ENCODE peak calls at places on chromosomes 13 and 19, in six cellular contexts. One of them, this sample, is unnamed.
A peak's percentile ranks its signal among the peaks of the same experiment; 100 is the strongest.

GRCh38 chr13:113378825-113379224 is 14.9 kb upstream of the GRTP1 start:
- DNase-seq in HCT116: no peak
- DNase-seq in spleen: no peak
- DNase-seq in stomach: no peak
- DNase-seq in body of pancreas: no peak
- DNase-seq in tibial nerve: no peak
- DNase-seq in this sample: no peak

GRCh38 chr13:82688400-82688999 is 1193.8 kb downstream of the SLITRK1 start:
- DNase-seq in HCT116: no peak
- DNase-seq in spleen: no peak
- DNase-seq in stomach: no peak
- DNase-seq in body of pancreas: no peak
- DNase-seq in tibial nerve: no peak
- DNase-seq in this sample: no peak

GRCh38 chr19:41218615-41219507 is at the start of gene AXL:
- DNase-seq in HCT116: peak; percentile 38
- DNase-seq in spleen: no peak
- DNase-seq in stomach: peak; percentile 39
- DNase-seq in body of pancreas: peak; percentile 62
- DNase-seq in tibial nerve: peak; percentile 82
- DNase-seq in this sample: peak; percentile 67

GRCh38 chr13:113832204-113832603 is 31.7 kb downstream of the GAS6 start:
- DNase-seq in HCT116: no peak
- DNase-seq in spleen: no peak
- DNase-seq in stomach: no peak
- DNase-seq in body of pancreas: no peak
- DNase-seq in tibial nerve: no peak
- DNase-seq in this sample: no peak

GRCh38 chr13:41842029-41842428 is 118.9 kb downstream of the VWA8 start:
- DNase-seq in HCT116: no peak
- DNase-seq in spleen: no peak
- DNase-seq in stomach: no peak
- DNase-seq in body of pancreas: no peak
- DNase-seq in tibial nerve: no peak
- DNase-seq in this sample: peak; percentile 27

GRCh38 chr13:98495627-98496238 is 81.2 kb downstream of the STK24 start:
- DNase-seq in HCT116: no peak
- DNase-seq in spleen: no peak
- DNase-seq in stomach: no peak
- DNase-seq in body of pancreas: no peak
- DNase-seq in tibial nerve: no peak
- DNase-seq in this sample: no peak

GRCh38 chr13:41411536-41411935 is 45.8 kb upstream of the RGCC start:
- DNase-seq in HCT116: peak; percentile 23
- DNase-seq in spleen: peak; percentile 54
- DNase-seq in stomach: no peak
- DNase-seq in body of pancreas: peak; percentile 13
- DNase-seq in tibial nerve: no peak
- DNase-seq in this sample: no peak

GRCh38 chr19:10707440-10707839 is 6.2 kb downstream of the QTRT1 start:
- DNase-seq in HCT116: no peak
- DNase-seq in spleen: no peak
- DNase-seq in stomach: no peak
- DNase-seq in body of pancreas: no peak
- DNase-seq in tibial nerve: no peak
- DNase-seq in this sample: no peak

GRCh38 chr13:101292711-101293110 is 123.6 kb downstream of the NALCN start:
- DNase-seq in HCT116: no peak
- DNase-seq in spleen: no peak
- DNase-seq in stomach: no peak
- DNase-seq in body of pancreas: no peak
- DNase-seq in tibial nerve: no peak
- DNase-seq in this sample: no peak

GRCh38 chr19:17309198-17309961 is at the start of gene DDA1:
- DNase-seq in HCT116: peak; percentile 100
- DNase-seq in spleen: peak; percentile 100
- DNase-seq in stomach: peak; percentile 100
- DNase-seq in body of pancreas: peak; percentile 100
- DNase-seq in tibial nerve: peak; percentile 99
- DNase-seq in this sample: peak; percentile 99
- TF ChIP-seq POLR2A in HCT116: peak; percentile 49
- TF ChIP-seq POLR2A in spleen: no peak
- TF ChIP-seq POLR2A in stomach: peak; percentile 33
- TF ChIP-seq POLR2A in body of pancreas: peak; percentile 13
- TF ChIP-seq POLR2A in tibial nerve: peak; percentile 27
- TF ChIP-seq POLR2A in this sample: peak; percentile 55

GRCh38 chr13:44307255-44307654 is 66.4 kb upstream of the SERP2 start:
- DNase-seq in HCT116: peak; percentile 7
- DNase-seq in spleen: no peak
- DNase-seq in stomach: no peak
- DNase-seq in body of pancreas: no peak
- DNase-seq in tibial nerve: no peak
- DNase-seq in this sample: no peak
- H3K27ac ChIP-seq in HCT116: peak overlapping the region; percentile 96
- H3K27ac ChIP-seq in spleen: no peak overlapping the region
- H3K27ac ChIP-seq in stomach: peak overlapping the region; percentile 91
- H3K27ac ChIP-seq in body of pancreas: no peak overlapping the region
- H3K27ac ChIP-seq in tibial nerve: peak overlapping the region; percentile 88
- H3K27ac ChIP-seq in this sample: peak overlapping the region; percentile 77

GRCh38 chr13:29546662-29547061 is 48.8 kb downstream of the SLC7A1 start:
- DNase-seq in HCT116: no peak
- DNase-seq in spleen: no peak
- DNase-seq in stomach: no peak
- DNase-seq in body of pancreas: no peak
- DNase-seq in tibial nerve: no peak
- DNase-seq in this sample: no peak

GRCh38 chr13:29547135-29547534 is 48.4 kb downstream of the SLC7A1 start:
- DNase-seq in HCT116: no peak
- DNase-seq in spleen: no peak
- DNase-seq in stomach: no peak
- DNase-seq in body of pancreas: no peak
- DNase-seq in tibial nerve: no peak
- DNase-seq in this sample: no peak

GRCh38 chr13:29550589-29550988 is 44.9 kb downstream of the SLC7A1 start:
- DNase-seq in HCT116: no peak
- DNase-seq in spleen: no peak
- DNase-seq in stomach: no peak
- DNase-seq in body of pancreas: no peak
- DNase-seq in tibial nerve: no peak
- DNase-seq in this sample: no peak

GRCh38 chr13:29551214-29551613 is 44.3 kb downstream of the SLC7A1 start:
- DNase-seq in HCT116: no peak
- DNase-seq in spleen: no peak
- DNase-seq in stomach: no peak
- DNase-seq in body of pancreas: no peak
- DNase-seq in tibial nerve: no peak
- DNase-seq in this sample: no peak

GRCh38 chr13:29548722-29549446 is 46.6 kb downstream of the SLC7A1 start:
- DNase-seq in HCT116: no peak
- DNase-seq in spleen: no peak
- DNase-seq in stomach: no peak
- DNase-seq in body of pancreas: peak; percentile 87
- DNase-seq in tibial nerve: no peak
- DNase-seq in this sample: no peak
- TF ChIP-seq POLR2A in HCT116: no peak
- TF ChIP-seq POLR2A in spleen: no peak
- TF ChIP-seq POLR2A in stomach: no peak
- TF ChIP-seq POLR2A in body of pancreas: no peak
- TF ChIP-seq POLR2A in tibial nerve: no peak
- TF ChIP-seq POLR2A in this sample: no peak

DNA sequence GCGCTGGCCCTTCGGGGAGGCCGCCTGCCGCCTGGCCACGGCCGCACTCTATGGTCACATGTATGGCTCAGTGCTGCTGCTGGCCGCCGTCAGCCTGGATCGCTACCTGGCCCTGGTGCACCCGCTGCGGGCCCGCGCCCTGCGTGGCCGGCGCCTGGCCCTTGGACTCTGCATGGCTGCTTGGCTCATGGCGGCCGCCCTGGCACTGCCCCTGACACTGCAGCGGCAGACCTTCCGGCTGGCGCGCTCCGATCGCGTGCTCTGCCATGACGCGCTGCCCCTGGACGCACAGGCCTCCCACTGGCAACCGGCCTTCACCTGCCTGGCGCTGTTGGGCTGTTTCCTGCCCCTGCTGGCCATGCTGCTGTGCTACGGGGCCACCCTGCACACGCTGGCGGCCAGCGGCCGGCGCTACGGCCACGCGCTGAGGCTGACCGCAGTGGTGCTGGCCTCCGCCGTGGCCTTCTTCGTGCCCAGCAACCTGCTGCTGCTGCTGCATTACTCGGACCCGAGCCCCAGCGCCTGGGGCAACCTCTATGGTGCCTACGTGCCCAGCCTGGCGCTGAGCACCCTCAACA is 1.2 kb downstream of the F2RL3 start:
- DNase-seq in HCT116: no peak
- DNase-seq in spleen: no peak
- DNase-seq in stomach: no peak
- DNase-seq in body of pancreas: no peak
- DNase-seq in tibial nerve: no peak
- DNase-seq in this sample: no peak
- H3K27ac ChIP-seq in HCT116: no peak overlapping the region
- H3K27ac ChIP-seq in spleen: no peak overlapping the region
- H3K27ac ChIP-seq in stomach: peak overlapping the region; percentile 54
- H3K27ac ChIP-seq in body of pancreas: peak overlapping the region; percentile 34
- H3K27ac ChIP-seq in tibial nerve: no peak overlapping the region
- H3K27ac ChIP-seq in this sample: no peak overlapping the region

GRCh38 chr19:49142866-49143335 is 12.3 kb downstream of the HRC start:
- DNase-seq in HCT116: no peak
- DNase-seq in spleen: peak; percentile 88
- DNase-seq in stomach: peak; percentile 91
- DNase-seq in body of pancreas: peak; percentile 94
- DNase-seq in tibial nerve: no peak
- DNase-seq in this sample: peak; percentile 93
- TF ChIP-seq POLR2A in HCT116: no peak
- TF ChIP-seq POLR2A in spleen: no peak
- TF ChIP-seq POLR2A in stomach: no peak
- TF ChIP-seq POLR2A in body of pancreas: no peak
- TF ChIP-seq POLR2A in tibial nerve: no peak
- TF ChIP-seq POLR2A in this sample: peak; percentile 37

GRCh38 chr19:45251452-45252354 is 632 bp downstream of the MARK4 start:
- DNase-seq in HCT116: no peak
- DNase-seq in spleen: peak; percentile 84
- DNase-seq in stomach: no peak
- DNase-seq in body of pancreas: no peak
- DNase-seq in tibial nerve: no peak
- DNase-seq in this sample: no peak
- H3K27ac ChIP-seq in HCT116: peak overlapping the region; percentile 59
- H3K27ac ChIP-seq in spleen: peak overlapping the region; percentile 83
- H3K27ac ChIP-seq in stomach: peak overlapping the region; percentile 76
- H3K27ac ChIP-seq in body of pancreas: peak overlapping the region; percentile 69
- H3K27ac ChIP-seq in tibial nerve: peak overlapping the region; percentile 80
- H3K27ac ChIP-seq in this sample: peak overlapping the region; percentile 62

DNA sequence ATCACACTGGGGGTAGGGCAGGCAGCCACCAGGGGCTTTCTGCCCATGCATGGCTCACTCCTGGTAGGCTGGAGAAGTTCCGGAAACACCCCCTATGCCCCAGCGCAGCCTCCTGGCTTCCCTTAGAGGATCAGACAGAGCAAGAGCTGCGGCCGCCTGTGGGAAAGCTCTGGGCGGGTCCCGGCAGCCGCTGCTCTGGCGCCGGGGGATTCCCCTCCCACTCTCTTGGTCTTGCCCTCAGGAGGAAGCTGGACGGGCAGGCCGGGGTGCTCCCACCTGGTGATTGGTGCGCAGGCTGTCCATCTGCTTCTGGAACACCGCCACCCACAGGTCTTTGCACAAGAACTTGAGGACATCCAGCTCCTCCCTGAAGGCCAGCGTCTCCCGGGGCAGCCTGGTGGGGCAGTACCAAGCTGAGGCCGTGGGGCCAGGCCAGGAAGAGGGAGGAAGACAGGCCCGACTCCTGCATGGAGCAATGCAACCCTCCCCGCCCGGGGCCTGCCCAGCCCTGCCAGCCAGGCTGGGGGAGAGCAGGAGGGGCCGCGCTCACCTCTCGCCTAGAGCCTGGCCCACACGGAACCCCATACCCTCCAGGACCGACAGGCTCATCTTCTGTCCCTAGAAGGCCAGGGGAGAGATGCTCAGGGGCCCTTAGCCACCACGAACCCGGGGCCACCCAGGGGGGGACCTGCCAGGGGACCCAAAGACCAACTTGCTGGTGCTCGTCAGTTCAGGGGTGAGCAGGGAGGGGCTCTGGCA is 4.0 kb upstream of the NKPD1 start:
- DNase-seq in HCT116: peak; percentile 83
- DNase-seq in spleen: peak; percentile 88
- DNase-seq in stomach: peak; percentile 82
- DNase-seq in body of pancreas: peak; percentile 59
- DNase-seq in tibial nerve: no peak
- DNase-seq in this sample: no peak
- TF ChIP-seq POLR2A in HCT116: no peak
- TF ChIP-seq POLR2A in spleen: no peak
- TF ChIP-seq POLR2A in stomach: no peak
- TF ChIP-seq POLR2A in body of pancreas: no peak
- TF ChIP-seq POLR2A in tibial nerve: no peak
- TF ChIP-seq POLR2A in this sample: no peak

GRCh38 chr19:7226749-7227148 is 67.5 kb downstream of the INSR start:
- DNase-seq in HCT116: no peak
- DNase-seq in spleen: no peak
- DNase-seq in stomach: no peak
- DNase-seq in body of pancreas: no peak
- DNase-seq in tibial nerve: no peak
- DNase-seq in this sample: no peak

GRCh38 chr19:7224995-7225394 is 69.2 kb downstream of the INSR start:
- DNase-seq in HCT116: no peak
- DNase-seq in spleen: no peak
- DNase-seq in stomach: no peak
- DNase-seq in body of pancreas: no peak
- DNase-seq in tibial nerve: no peak
- DNase-seq in this sample: no peak

GRCh38 chr19:7225741-7226140 is 68.5 kb downstream of the INSR start:
- DNase-seq in HCT116: no peak
- DNase-seq in spleen: no peak
- DNase-seq in stomach: no peak
- DNase-seq in body of pancreas: no peak
- DNase-seq in tibial nerve: no peak
- DNase-seq in this sample: no peak

GRCh38 chr19:7224205-7224833 is 69.9 kb downstream of the INSR start:
- DNase-seq in HCT116: no peak
- DNase-seq in spleen: no peak
- DNase-seq in stomach: peak; percentile 69
- DNase-seq in body of pancreas: peak; percentile 79
- DNase-seq in tibial nerve: peak; percentile 51
- DNase-seq in this sample: no peak

DNA sequence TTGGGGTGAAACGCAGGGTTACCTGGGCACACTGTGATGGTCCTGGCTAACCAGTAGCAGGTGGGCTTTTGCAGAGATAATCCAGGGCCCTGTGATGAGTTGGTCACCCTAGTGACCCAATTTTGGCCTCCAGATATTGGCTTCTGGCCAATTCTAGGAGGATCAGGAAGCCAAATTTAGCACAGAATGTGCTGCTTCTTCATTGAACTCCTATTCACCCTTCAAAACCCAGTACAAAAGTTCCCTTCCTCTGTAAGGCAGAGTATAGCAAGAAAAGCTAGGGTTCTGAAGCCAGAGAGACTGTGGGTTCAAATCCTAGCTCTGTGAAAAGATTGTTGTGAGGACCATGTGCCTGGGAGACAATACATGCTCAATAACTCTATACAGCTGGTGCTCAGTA is 70.8 kb downstream of the INSR start:
- DNase-seq in HCT116: no peak
- DNase-seq in spleen: no peak
- DNase-seq in stomach: no peak
- DNase-seq in body of pancreas: no peak
- DNase-seq in tibial nerve: no peak
- DNase-seq in this sample: no peak
- H3K27ac ChIP-seq in HCT116: no peak overlapping the region
- H3K27ac ChIP-seq in spleen: no peak overlapping the region
- H3K27ac ChIP-seq in stomach: no peak overlapping the region
- H3K27ac ChIP-seq in body of pancreas: peak overlapping the region; percentile 73
- H3K27ac ChIP-seq in tibial nerve: no peak overlapping the region
- H3K27ac ChIP-seq in this sample: peak overlapping the region; percentile 61